ENCODE peak calls at places on chromosome 4, in ten cellular contexts. B is RPMI8226; K is activated CD8-positive, alpha-beta memory T cell treated with anti-CD3 and anti-CD28 coated beads for 48 hours; T is ELR; J is T-helper 22 cell; F is hippocampal formation; O is stimulated activated CD4-positive, alpha-beta T cell treated with anti-CD3 and anti-CD28 coated beads, Interleukin-1b, Interleukin-23, amount 100 ng/mL, for 48 hours; M is mucosa of descending colon; V is glutamatergic neuron; U is AG08396. E is an unnamed sample.
A peak's percentile ranks its signal among the peaks of the same experiment; 100 is the strongest.

GRCh38 chr4:55554453-55555030 is 7.8 kb upstream of the CLOCK start:
- DNase-seq in B (peak; percentile 8), K (no peak), T (peak; percentile 63), J (no peak), F (peak; percentile 16), O (no peak), M (no peak), V (no peak), U (peak; percentile 36), E (no peak)

GRCh38 chr4:38195486-38195885 is 235.3 kb downstream of the PTTG2 start:
- DNase-seq in B (no peak), K (no peak), T (no peak), J (no peak), F (no peak), O (no peak), M (no peak), V (no peak), U (no peak), E (no peak)

GRCh38 chr4:173208420-173208819 is 39.8 kb downstream of the GALNT7 start:
- DNase-seq in B (no peak), K (no peak), T (no peak), J (no peak), F (no peak), O (no peak), M (no peak), V (no peak), U (no peak), E (no peak)

GRCh38 chr4:52868138-52868537 is 6.0 kb downstream of the RASL11B start:
- DNase-seq in B (no peak), K (no peak), T (no peak), J (no peak), F (peak; percentile 33), O (no peak), M (no peak), V (peak; percentile 52), U (no peak), E (no peak)

GRCh38 chr4:154124539-154125255 is 335.8 kb upstream of the SFRP2 start:
- DNase-seq in B (no peak), K (no peak), T (peak; percentile 23), J (no peak), F (no peak), O (no peak), M (no peak), V (no peak), U (no peak), E (no peak)

GRCh38 chr4:106494066-106494465 is 125.5 kb upstream of the GIMD1 start:
- DNase-seq in B (no peak), K (no peak), T (peak; percentile 48), J (no peak), F (no peak), O (no peak), M (no peak), V (no peak), U (no peak), E (no peak)

GRCh38 chr4:33063238-33063637 is 2343.1 kb downstream of the PCDH7 start:
- DNase-seq in B (no peak), K (no peak), T (peak; percentile 42), J (no peak), F (no peak), O (no peak), M (no peak), V (no peak), U (no peak), E (no peak)

GRCh38 chr4:1958276-1959103 is 50.3 kb downstream of the NELFA start:
- DNase-seq in B (no peak), K (no peak), T (no peak), J (no peak), F (no peak), O (no peak), M (no peak), V (no peak), U (no peak), E (no peak)

GRCh38 chr4:140742838-140743193 is 13.4 kb downstream of the TBC1D9 start:
- DNase-seq in B (no peak), K (no peak), T (no peak), J (no peak), F (no peak), O (no peak), M (no peak), V (no peak), U (no peak), E (no peak)

GRCh38 chr4:38691251-38692008 is 27.4 kb downstream of the KLF3 start:
- DNase-seq in B (no peak), K (no peak), T (no peak), J (no peak), F (no peak), O (no peak), M (no peak), V (no peak), U (peak; percentile 43), E (no peak)

GRCh38 chr4:70743728-70744127 is 22.0 kb downstream of the RUFY3 start:
- DNase-seq in B (no peak), K (no peak), T (no peak), J (no peak), F (no peak), O (no peak), M (no peak), V (no peak), U (no peak), E (no peak)

GRCh38 chr4:127959794-127960193 is 5.2 kb downstream of the MFSD8 start:
- DNase-seq in B (no peak), K (no peak), T (no peak), J (no peak), F (no peak), O (no peak), M (no peak), V (no peak), U (peak; percentile 28), E (no peak)

GRCh38 chr4:76745264-76745663 is 152.7 kb downstream of the SOWAHB start:
- DNase-seq in B (no peak), K (no peak), T (peak; percentile 64), J (no peak), F (no peak), O (no peak), M (no peak), V (no peak), U (no peak), E (no peak)

GRCh38 chr4:118279920-118280432 is 72.8 kb downstream of the PRSS12 start:
- DNase-seq in B (no peak), K (no peak), T (peak; percentile 16), J (no peak), F (no peak), O (no peak), M (no peak), V (no peak), U (no peak), E (no peak)

GRCh38 chr4:137425281-137425680 is 107.0 kb downstream of the PCDH18 start:
- DNase-seq in B (no peak), K (no peak), T (no peak), J (no peak), F (no peak), O (no peak), M (no peak), V (no peak), U (no peak), E (no peak)

GRCh38 chr4:102585329-102585728 is 84.2 kb downstream of the NFKB1 start:
- DNase-seq in B (no peak), K (no peak), T (no peak), J (no peak), F (no peak), O (peak; percentile 44), M (no peak), V (no peak), U (no peak), E (no peak)

GRCh38 chr4:78298618-78299017 is 241.5 kb downstream of the FRAS1 start:
- DNase-seq in B (no peak), K (no peak), T (peak; percentile 9), J (no peak), F (no peak), O (no peak), M (no peak), V (no peak), U (no peak), E (no peak)

GRCh38 chr4:55030606-55031005 is 94.8 kb downstream of the KDR start:
- DNase-seq in B (no peak), K (no peak), T (no peak), J (no peak), F (no peak), O (no peak), M (no peak), V (no peak), U (no peak), E (no peak)

GRCh38 chr4:53840643-53841042 is 223.8 kb downstream of the CHIC2 start:
- DNase-seq in B (no peak), K (no peak), T (peak; percentile 2), J (no peak), F (no peak), O (no peak), M (no peak), V (no peak), U (no peak), E (no peak)

GRCh38 chr4:121900132-121900983 is 30.1 kb upstream of the BBS7 start:
- DNase-seq in B (peak; percentile 48), K (no peak), T (peak; percentile 61), J (no peak), F (peak; percentile 55), O (peak; percentile 33), M (no peak), V (peak; percentile 53), U (peak; percentile 49), E (peak; percentile 20)

GRCh38 chr4:79623125-79623905 is 215.3 kb upstream of the GK2 start:
- DNase-seq in B (no peak), K (no peak), T (peak; percentile 14), J (no peak), F (no peak), O (no peak), M (no peak), V (no peak), U (no peak), E (no peak)

GRCh38 chr4:7384003-7384928 is 50.5 kb downstream of the PSAPL1 start:
- DNase-seq in B (no peak), K (no peak), T (no peak), J (no peak), F (no peak), O (no peak), M (no peak), V (no peak), U (no peak), E (peak; percentile 34)

GRCh38 chr4:78254893-78255292 is 197.8 kb downstream of the FRAS1 start:
- DNase-seq in B (no peak), K (no peak), T (no peak), J (no peak), F (no peak), O (no peak), M (no peak), V (no peak), U (no peak), E (no peak)